ENCODE peak calls at places on chromosomes 6 and 20, in five cellular contexts. B is H1, I is K562, D is HepG2, J is GM12878. U is an unnamed sample.

GRCh38 chr6:33181141-33181540 is 11.1 kb downstream of the COL11A2 start:
- DNase-seq in B (no peak), I (no peak), D (no peak), J (no peak), U (no peak)

GRCh38 chr6:163415620-163416379 is 1.3 kb downstream of the QKI start:
- DNase-seq in B (no peak), I (peak), D (peak), J (peak), U (peak)

GRCh38 chr6:44029489-44030185 is 97.6 kb downstream of the MRPL14 start:
- DNase-seq in B (no peak), I (no peak), D (no peak), J (no peak), U (no peak)

GRCh38 chr6:42696526-42697267 is 25.7 kb downstream of the PRPH2 start:
- DNase-seq in B (no peak), I (no peak), D (no peak), J (no peak), U (no peak)

GRCh38 chr6:133999305-133999704 is 46.3 kb downstream of the TBPL1 start:
- DNase-seq in B (no peak), I (no peak), D (no peak), J (no peak), U (no peak)

GRCh38 chr20:62907377-62908317 is 18.7 kb downstream of the DIDO1 start:
- DNase-seq in B (no peak), I (peak), D (peak), J (no peak), U (no peak)

GRCh38 chr6:37820713-37821069 is 1.2 kb downstream of the ZFAND3 start:
- DNase-seq in B (no peak), I (peak), D (no peak), J (no peak), U (no peak)

GRCh38 chr20:49882171-49882970 is 33.0 kb downstream of the SPATA2 start:
- DNase-seq in B (no peak), I (no peak), D (no peak), J (no peak), U (no peak)

GRCh38 chr6:27630727-27631613 is 158.1 kb upstream of the ZNF184 start:
- DNase-seq in B (peak), I (peak), D (peak), J (peak), U (peak)

GRCh38 chr20:19658137-19658536 is 99.9 kb upstream of the RIN2 start:
- DNase-seq in B (no peak), I (peak), D (no peak), J (peak), U (no peak)

DNA sequence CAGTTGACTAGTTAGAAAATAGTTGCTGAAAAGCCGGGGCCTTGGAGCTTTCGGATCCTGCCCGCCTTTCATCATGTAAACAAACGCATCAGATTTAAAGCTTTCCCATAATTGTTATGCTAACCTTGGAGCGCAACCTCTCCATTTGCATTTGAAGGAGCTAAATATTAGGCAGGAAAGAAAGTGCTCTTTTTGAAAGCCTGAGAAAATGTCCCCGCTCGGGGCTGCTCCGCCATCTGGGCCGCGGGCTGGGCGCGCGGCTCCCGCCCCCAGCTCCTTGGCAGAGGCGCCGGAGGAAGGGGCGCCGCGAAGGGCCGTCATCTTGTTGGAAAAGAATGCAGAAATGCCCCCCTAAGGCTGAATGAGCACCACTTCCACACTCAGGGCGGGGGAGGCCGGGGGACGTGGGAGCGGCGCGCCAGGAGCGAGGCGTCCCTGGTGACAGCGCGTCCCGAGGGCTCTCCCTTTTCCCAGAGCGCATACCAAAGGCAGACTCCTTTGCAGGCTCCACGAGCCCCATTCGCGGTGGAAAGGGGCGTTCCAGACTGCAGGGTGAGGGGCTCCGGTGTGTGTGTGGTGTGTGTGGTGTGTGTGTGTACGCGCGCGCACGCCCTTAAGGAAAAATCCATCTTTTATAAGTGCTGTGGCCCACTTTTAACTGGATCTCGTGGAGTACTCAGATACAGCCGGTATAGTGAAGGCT is 145.6 kb upstream of the ID4 start:
- DNase-seq in B (peak), I (no peak), D (no peak), J (no peak), U (no peak)
- H3K4me3 ChIP-seq in B (peak), I (no peak), D (no peak), J (no peak), U (no peak)

GRCh38 chr6:116251568-116252384 is 2.1 kb downstream of the TSPYL4 start:
- DNase-seq in B (peak), I (peak), D (no peak), J (no peak), U (no peak)
- TF ChIP-seq KDM1A in B (no peak), I (no peak), D (no peak), J (no peak), U (no peak)

GRCh38 chr6:7241709-7242645 is 71.0 kb downstream of the SSR1 start:
- DNase-seq in B (no peak), I (no peak), D (peak), J (no peak), U (no peak)
- H3K4me3 ChIP-seq in B (no peak), I (no peak), D (peak), J (no peak), U (no peak)

DNA sequence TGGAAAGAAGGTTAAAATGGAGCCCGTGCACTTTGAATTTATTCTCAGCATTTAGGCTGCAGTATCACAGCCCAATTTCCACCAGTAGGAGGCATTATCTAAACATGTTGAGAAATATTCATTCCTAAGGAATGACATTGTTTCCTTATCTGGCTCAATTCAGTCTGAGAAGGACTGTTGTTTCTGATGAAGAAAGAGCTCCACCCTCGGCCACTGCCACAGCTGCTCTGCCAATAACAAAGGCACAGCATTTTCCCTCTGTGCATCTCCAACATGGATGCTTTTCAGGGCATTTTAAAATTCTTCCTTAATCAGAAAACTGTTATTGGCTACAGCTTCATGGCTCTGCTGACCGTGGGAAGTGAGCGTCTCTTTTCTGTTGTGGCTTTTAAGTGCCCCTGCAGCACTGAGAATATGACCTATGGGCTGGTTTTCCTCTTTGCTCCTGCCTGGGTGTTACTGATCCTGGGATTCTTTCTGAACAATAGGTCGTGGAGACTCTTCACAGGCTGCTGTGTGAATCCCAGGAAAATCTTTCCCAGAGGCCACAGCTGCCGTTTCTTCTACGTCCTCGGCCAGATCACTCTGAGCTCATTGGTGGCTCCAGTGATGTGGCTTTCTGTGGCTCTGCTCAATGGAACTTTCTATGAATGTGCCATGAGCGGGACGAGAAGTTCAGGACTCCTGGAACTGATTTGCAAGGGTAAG is at the start of gene CALHM5:
- DNase-seq in B (no peak), I (peak), D (no peak), J (no peak), U (peak)
- TF ChIP-seq KDM1A in B (no peak), I (peak), D (no peak), J (no peak), U (no peak)

DNA sequence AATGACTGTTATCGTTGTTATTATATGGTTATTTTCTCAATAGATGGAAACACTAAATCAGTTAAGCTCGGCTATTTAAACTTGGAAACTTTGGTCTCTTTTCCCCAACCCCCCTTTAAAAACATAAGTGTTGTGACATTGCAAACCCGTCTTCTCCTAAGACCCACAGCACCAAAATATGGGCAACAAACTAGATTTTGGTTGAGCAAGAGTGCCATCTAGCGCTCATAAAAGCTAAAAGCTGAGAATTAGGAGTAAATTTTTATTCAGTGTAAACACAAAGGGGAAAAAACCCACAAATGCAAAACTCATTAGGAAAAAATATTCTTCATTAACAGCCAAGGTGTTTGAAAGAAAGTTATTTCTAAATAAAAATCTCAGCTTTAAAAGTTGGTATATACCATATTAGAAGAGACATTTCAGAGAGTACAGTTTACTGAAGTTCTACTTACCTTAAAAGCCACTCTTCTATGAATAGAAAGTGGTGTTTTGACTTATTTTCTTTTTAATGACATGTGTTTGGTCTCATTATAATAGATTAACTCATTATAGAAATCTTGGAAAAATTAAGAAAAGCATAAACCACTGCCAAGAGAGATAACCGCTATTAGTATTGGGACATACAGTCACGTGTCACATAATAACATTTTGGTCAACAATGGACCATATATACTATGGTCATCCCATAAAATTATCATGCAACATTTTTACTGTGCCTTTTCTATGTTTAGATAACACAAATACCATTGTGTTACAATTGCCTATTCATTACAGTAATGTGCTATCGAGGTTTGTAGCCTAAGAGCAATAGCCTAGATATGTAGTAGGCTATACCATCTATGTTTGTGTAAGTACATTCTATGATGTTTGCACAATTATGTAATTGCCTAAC is 21.1 kb downstream of the SESN1 start:
- DNase-seq in B (no peak), I (peak), D (peak), J (no peak), U (peak)
- H3K4me3 ChIP-seq in B (no peak), I (no peak), D (no peak), J (no peak), U (no peak)

GRCh38 chr6:157718788-157719187 is 104.3 kb upstream of the SNX9 start:
- DNase-seq in B (no peak), I (no peak), D (no peak), J (no peak), U (no peak)

GRCh38 chr6:157714153-157714490 is 108.9 kb upstream of the SNX9 start:
- DNase-seq in B (no peak), I (no peak), D (no peak), J (no peak), U (no peak)

GRCh38 chr6:157715766-157716171 is 107.3 kb upstream of the SNX9 start:
- DNase-seq in B (no peak), I (no peak), D (no peak), J (no peak), U (no peak)

GRCh38 chr6:157717266-157717870 is 105.7 kb upstream of the SNX9 start:
- DNase-seq in B (no peak), I (peak), D (no peak), J (no peak), U (no peak)

DNA sequence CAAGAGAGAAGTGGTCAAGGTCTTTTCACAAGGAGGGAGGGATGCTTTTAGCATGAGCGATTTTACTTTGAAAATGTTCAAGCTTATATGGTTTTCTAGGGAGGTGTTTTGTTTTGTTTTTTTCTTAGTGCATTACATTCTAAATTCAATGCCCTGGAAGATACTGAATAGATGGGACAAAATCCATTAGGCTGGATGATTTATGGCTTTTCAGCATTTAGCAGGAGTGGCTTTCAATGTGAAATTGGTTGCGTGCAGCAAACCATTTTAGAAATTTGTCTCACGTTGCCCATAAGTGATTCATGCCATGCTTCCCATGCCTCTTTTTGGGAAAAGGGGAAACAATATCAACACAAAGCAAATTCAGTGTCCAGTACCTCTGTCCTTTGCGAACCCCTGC is 106.5 kb upstream of the SNX9 start:
- DNase-seq in B (no peak), I (no peak), D (no peak), J (no peak), U (no peak)
- TF ChIP-seq KDM1A in B (no peak), I (no peak), D (no peak), J (no peak), U (no peak)

DNA sequence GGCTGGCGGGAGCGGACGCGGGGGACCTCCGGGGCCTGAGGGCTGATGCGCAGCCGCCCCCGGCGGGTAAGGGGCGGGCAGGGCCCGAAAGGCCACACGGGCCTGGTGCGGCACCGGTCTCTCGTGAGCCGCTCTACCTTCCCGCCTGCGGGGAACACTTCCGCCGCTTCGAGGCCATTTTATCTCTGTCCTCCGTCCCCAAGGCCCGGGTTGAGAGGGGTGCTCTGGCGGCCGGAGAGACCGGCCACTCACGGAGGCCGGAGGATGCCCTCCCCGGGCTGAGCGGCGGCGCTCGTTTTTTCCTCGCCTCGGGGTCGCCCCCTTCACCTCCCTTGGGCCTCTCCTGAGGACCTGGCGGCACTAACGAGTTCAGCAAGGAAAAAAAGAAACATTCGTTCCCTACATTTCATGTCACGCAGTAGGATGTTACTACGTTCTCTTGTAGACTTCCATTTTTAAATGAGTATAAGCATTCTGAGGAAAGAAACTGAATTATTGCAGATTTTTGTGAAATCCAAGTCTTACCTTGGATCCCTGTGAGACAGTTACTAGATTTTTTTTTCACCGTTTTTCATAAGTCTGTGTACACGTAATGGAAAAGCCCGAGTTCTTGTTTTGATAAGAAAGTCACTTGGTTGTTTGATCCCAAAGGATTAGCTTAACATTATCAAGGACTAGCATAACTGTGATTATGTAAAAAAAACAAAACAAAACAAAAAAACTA is 573 bp downstream of the WTAP start:
- DNase-seq in B (no peak), I (peak), D (peak), J (no peak), U (no peak)
- H3K4me3 ChIP-seq in B (peak), I (peak), D (peak), J (peak), U (peak)

U was measured in A549.